ENCODE peak calls at places on chromosomes 16 and 17, in nine cellular contexts. S is endodermal cell; U is GM12865; V is fibroblast of pulmonary artery; W is brain microvascular endothelial cell; H is AG09309; X is lung; G is cardiac muscle cell; N is CD8-positive, alpha-beta T cell. F is an unnamed sample.

GRCh38 chr17:45018514-45019176 is 32.8 kb downstream of the DCAKD start:
- DNase-seq in S (peak; percentile 83), U (peak; percentile 59), V (no peak), W (no peak), H (no peak), X (no peak), G (peak; percentile 41), N (no peak), F (no peak)

GRCh38 chr17:31907342-31907975 is 6.0 kb upstream of the UTP6 start:
- DNase-seq in S (peak; percentile 63), U (no peak), V (peak; percentile 65), W (no peak), H (peak; percentile 24), X (no peak), G (peak; percentile 72), N (peak; percentile 34), F (peak; percentile 74)

GRCh38 chr17:1908699-1909309 is 79.0 kb downstream of the RPA1 start:
- DNase-seq in S (peak; percentile 92), U (peak; percentile 66), V (peak; percentile 83), W (peak; percentile 65), H (peak; percentile 37), X (peak; percentile 66), G (peak; percentile 83), N (no peak), F (peak; percentile 85)

GRCh38 chr17:36524428-36524876 is 10.2 kb downstream of the MYO19 start:
- DNase-seq in S (no peak), U (no peak), V (no peak), W (no peak), H (no peak), X (no peak), G (no peak), N (no peak), F (no peak)

GRCh38 chr16:66619534-66620418 is 15.3 kb downstream of the CMTM3 start:
- DNase-seq in S (peak; percentile 74), U (no peak), V (peak; percentile 64), W (peak; percentile 60), H (no peak), X (no peak), G (peak; percentile 85), N (no peak), F (peak; percentile 76)

GRCh38 chr17:50295021-50295420 is 20.8 kb downstream of the TMEM92 start:
- DNase-seq in S (no peak), U (no peak), V (no peak), W (no peak), H (no peak), X (no peak), G (no peak), N (no peak), F (no peak)

GRCh38 chr17:74842599-74843351 is 16.9 kb downstream of the GRIN2C start:
- DNase-seq in S (peak; percentile 95), U (peak; percentile 23), V (peak; percentile 69), W (peak; percentile 16), H (no peak), X (peak; percentile 64), G (peak; percentile 73), N (no peak), F (peak; percentile 75)

GRCh38 chr17:40738553-40738952 is 16.6 kb downstream of the KRT25 start:
- DNase-seq in S (no peak), U (no peak), V (no peak), W (no peak), H (no peak), X (no peak), G (no peak), N (no peak), F (no peak)

GRCh38 chr16:21083729-21084268 is 66.8 kb downstream of the DNAH3 start:
- DNase-seq in S (peak; percentile 93), U (peak; percentile 52), V (peak; percentile 71), W (peak; percentile 51), H (no peak), X (peak; percentile 56), G (peak; percentile 78), N (peak; percentile 25), F (peak; percentile 77)

GRCh38 chr16:1428511-1428910 is 2.4 kb upstream of the PERCC1 start:
- DNase-seq in S (peak; percentile 85), U (peak; percentile 46), V (peak; percentile 10), W (no peak), H (no peak), X (no peak), G (peak; percentile 34), N (peak; percentile 48), F (peak; percentile 19)

GRCh38 chr17:76033139-76033538 is 6.0 kb upstream of the EVPL start:
- DNase-seq in S (no peak), U (no peak), V (no peak), W (no peak), H (no peak), X (no peak), G (no peak), N (no peak), F (no peak)

GRCh38 chr17:2563061-2563460 is 30.4 kb upstream of the PAFAH1B1 start:
- DNase-seq in S (peak; percentile 55), U (peak; percentile 9), V (no peak), W (no peak), H (no peak), X (no peak), G (no peak), N (no peak), F (no peak)

GRCh38 chr16:84086996-84087395 is 29.7 kb downstream of the MBTPS1 start:
- DNase-seq in S (no peak), U (no peak), V (no peak), W (no peak), H (no peak), X (no peak), G (no peak), N (no peak), F (no peak)

GRCh38 chr17:75130632-75131277 is 787 bp downstream of the NT5C start:
- DNase-seq in S (peak; percentile 93), U (peak; percentile 68), V (peak; percentile 67), W (peak; percentile 51), H (no peak), X (peak; percentile 49), G (peak; percentile 67), N (peak; percentile 56), F (peak; percentile 66)

GRCh38 chr17:73742915-73743314 is 98.7 kb upstream of the SDK2 start:
- DNase-seq in S (no peak), U (no peak), V (no peak), W (no peak), H (no peak), X (no peak), G (no peak), N (no peak), F (no peak)

GRCh38 chr16:64459821-64460220 is 662.0 kb downstream of the CDH11 start:
- DNase-seq in S (no peak), U (no peak), V (peak; percentile 78), W (peak; percentile 71), H (no peak), X (no peak), G (peak; percentile 79), N (no peak), F (peak; percentile 76)

GRCh38 chr17:64778367-64779290 is 116.5 kb upstream of the SMURF2 start:
- DNase-seq in S (peak; percentile 89), U (peak; percentile 63), V (no peak), W (no peak), H (no peak), X (no peak), G (peak; percentile 24), N (no peak), F (no peak)

GRCh38 chr17:38355256-38355655 is 3.6 kb downstream of the SOCS7 start:
- DNase-seq in S (no peak), U (no peak), V (no peak), W (no peak), H (no peak), X (no peak), G (no peak), N (no peak), F (no peak)
- H3K4me3 ChIP-seq in S (no peak overlapping the region), U (no peak overlapping the region), V (no peak overlapping the region), W (no peak overlapping the region), H (no peak overlapping the region), X (no peak overlapping the region), G (no peak overlapping the region), N (no peak overlapping the region), F (no peak overlapping the region)

DNA sequence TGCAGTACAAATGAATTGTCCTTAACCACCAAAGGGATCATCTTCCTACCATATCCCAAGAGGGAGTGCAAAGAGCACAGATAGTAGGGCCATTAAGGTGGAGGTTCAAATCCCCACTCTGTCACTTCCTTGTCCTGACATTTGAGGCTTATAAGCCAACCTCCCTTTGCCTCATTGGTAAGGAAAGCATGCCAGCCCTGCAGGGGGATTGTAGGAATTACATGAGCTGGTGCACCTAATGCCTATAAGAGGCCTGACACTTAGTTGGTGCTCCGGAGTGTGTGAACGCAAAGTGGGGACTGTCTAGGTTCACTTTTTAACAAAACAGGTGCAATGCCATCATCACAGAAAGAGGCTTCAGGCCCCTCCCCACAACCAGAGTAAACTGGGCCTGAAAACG is 374.4 kb downstream of the SNX29 start:
- DNase-seq in S (peak; percentile 63), U (no peak), V (no peak), W (no peak), H (no peak), X (no peak), G (no peak), N (no peak), F (no peak)
- TF ChIP-seq CTCF in S (peak; percentile 65), U (no peak), V (no peak), W (peak; percentile 25), H (no peak), X (no peak), G (no peak), N (no peak), F (no peak)

DNA sequence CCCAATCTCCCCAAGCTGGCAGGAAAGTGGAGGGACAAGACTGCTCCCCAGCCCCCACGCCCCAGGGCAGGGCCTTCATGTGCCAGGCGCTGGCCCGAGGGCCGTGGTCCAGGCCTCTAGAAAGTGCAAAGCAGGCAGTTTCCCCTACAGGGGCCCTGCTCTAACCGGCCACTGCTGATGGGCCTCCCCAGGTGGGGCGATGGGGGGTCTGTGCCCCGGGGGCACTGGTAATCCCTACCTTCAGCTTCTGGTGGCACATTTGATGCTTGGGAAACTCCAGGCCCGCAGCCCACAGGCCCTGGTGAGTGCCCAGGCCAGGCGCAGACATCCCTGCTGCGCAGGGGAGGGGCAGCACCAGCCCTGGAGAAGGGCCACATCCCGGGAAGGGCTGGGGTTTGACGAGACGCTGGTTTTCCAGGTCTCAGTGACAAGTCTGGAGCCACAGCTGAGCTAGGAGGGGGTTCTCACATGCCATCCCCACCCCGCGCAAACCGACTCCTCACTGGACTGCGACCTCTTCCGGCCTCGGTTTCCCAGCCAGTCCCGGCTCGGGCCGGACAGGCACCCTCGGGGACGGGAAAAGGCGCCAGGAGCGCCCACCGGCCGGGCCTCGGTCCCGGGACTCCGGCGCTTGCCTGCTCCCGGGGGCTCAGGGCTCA is 1.6 kb downstream of the DOC2B start:
- DNase-seq in S (peak; percentile 78), U (no peak), V (no peak), W (no peak), H (no peak), X (no peak), G (no peak), N (peak; percentile 4), F (no peak)
- H3K4me3 ChIP-seq in S (peak overlapping the region; percentile 23), U (no peak overlapping the region), V (no peak overlapping the region), W (no peak overlapping the region), H (no peak overlapping the region), X (no peak overlapping the region), G (peak overlapping the region; percentile 38), N (no peak overlapping the region), F (no peak overlapping the region)

DNA sequence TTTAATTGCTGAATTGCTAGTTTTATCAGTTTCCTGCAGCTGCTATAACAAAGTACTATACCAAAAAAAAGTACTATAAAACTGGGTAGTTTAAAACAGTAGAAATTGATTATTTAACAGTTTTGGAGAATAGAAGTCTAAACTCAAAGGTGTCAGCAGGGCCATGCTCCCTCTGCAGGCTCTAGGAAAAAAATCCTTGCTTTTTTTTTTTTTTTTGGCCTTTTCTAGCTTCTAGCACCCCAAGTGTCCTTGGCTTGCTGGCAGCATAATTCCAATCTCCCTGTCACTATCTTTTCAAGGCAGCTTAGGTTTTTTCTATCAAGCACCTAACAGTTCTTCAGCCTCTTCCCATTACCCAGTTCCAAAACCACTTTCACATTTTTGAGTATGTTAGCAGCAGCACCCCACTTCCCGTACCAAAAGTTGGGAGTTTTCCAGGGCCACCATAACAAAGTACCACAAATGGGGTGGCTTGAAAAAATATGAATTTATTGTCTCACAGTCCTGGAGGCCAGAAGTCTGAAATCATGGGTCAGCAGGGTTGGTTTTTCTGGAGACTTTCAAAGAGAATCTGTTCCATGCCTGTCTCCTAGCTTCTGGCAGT is 37.4 kb downstream of the BPTF start:
- DNase-seq in S (no peak), U (no peak), V (no peak), W (no peak), H (no peak), X (no peak), G (no peak), N (no peak), F (no peak)
- TF ChIP-seq CTCF in S (peak; percentile 60), U (no peak), V (peak; percentile 20), W (peak; percentile 14), H (no peak), X (no peak), G (peak; percentile 14), N (peak; percentile 17), F (no peak)

F was measured in cardiac fibroblast.